ENCODE peak calls at places on chromosomes 13 and 19, in four cellular contexts. One of them, this sample, is unnamed. For H3K4me1, the result is how much of the 10 kb centered on the place peaks cover.

GRCh38 chr13:49938274-49938673 is 2.1 kb upstream of the SPRYD7 start:
- DNase-seq in suprapubic skin: no peak
- DNase-seq in pancreas: no peak
- DNase-seq in heart right ventricle: no peak
- DNase-seq in this sample: no peak

GRCh38 chr19:5804516-5805464 is at the start of gene NRTN:
- DNase-seq in pancreas: peak
- DNase-seq in heart right ventricle: no peak
- DNase-seq in suprapubic skin: no peak
- DNase-seq in this sample: no peak

GRCh38 chr13:73076013-73076412 is 17.2 kb downstream of the KLF5 start:
- DNase-seq in pancreas: no peak
- DNase-seq in heart right ventricle: no peak
- DNase-seq in suprapubic skin: no peak
- DNase-seq in this sample: no peak

GRCh38 chr19:2613507-2614295 is 88.8 kb downstream of the GNG7 start:
- DNase-seq in pancreas: peak
- DNase-seq in heart right ventricle: peak
- DNase-seq in suprapubic skin: no peak
- DNase-seq in this sample: no peak

GRCh38 chr19:43265664-43266025 is 3.7 kb downstream of the PSG9 start:
- DNase-seq in heart right ventricle: no peak
- DNase-seq in suprapubic skin: no peak
- DNase-seq in pancreas: no peak
- DNase-seq in this sample: peak

GRCh38 chr19:11560404-11560988 is 1.5 kb upstream of the ELOF1 start:
- DNase-seq in pancreas: no peak
- DNase-seq in heart right ventricle: no peak
- DNase-seq in suprapubic skin: no peak
- DNase-seq in this sample: no peak

GRCh38 chr13:27524981-27525975 is 74.9 kb upstream of the MTIF3 start:
- DNase-seq in pancreas: no peak
- DNase-seq in heart right ventricle: no peak
- DNase-seq in suprapubic skin: no peak
- DNase-seq in this sample: no peak

GRCh38 chr19:55526216-55527196 is 10.4 kb downstream of the SBK2 start:
- DNase-seq in heart right ventricle: peak
- DNase-seq in suprapubic skin: no peak
- DNase-seq in pancreas: peak
- DNase-seq in this sample: peak

GRCh38 chr19:18000480-18000980 is 7.4 kb upstream of the ARRDC2 start:
- DNase-seq in heart right ventricle: no peak
- DNase-seq in pancreas: no peak
- DNase-seq in suprapubic skin: no peak
- DNase-seq in this sample: no peak

GRCh38 chr19:55688422-55689218 is 13.6 kb downstream of the EPN1 start:
- DNase-seq in pancreas: peak
- DNase-seq in heart right ventricle: no peak
- DNase-seq in suprapubic skin: no peak
- DNase-seq in this sample: no peak

GRCh38 chr13:34034411-34034810 is 216.5 kb downstream of the RFC3 start:
- DNase-seq in suprapubic skin: no peak
- DNase-seq in heart right ventricle: no peak
- DNase-seq in pancreas: no peak
- DNase-seq in this sample: no peak

GRCh38 chr13:110634558-110634957 is 19.2 kb downstream of the NAXD start:
- DNase-seq in suprapubic skin: peak
- DNase-seq in heart right ventricle: no peak
- DNase-seq in pancreas: no peak
- DNase-seq in this sample: no peak

GRCh38 chr13:31172535-31172934 is 10.8 kb upstream of the HSPH1 start:
- DNase-seq in suprapubic skin: no peak
- DNase-seq in pancreas: no peak
- DNase-seq in heart right ventricle: no peak
- DNase-seq in this sample: peak

GRCh38 chr13:94362411-94362909 is 117.0 kb downstream of the DCT start:
- DNase-seq in pancreas: no peak
- DNase-seq in suprapubic skin: no peak
- DNase-seq in heart right ventricle: no peak
- DNase-seq in this sample: peak

GRCh38 chr13:30047154-30047874 is 196.9 kb upstream of the UBL3 start:
- DNase-seq in suprapubic skin: no peak
- DNase-seq in heart right ventricle: no peak
- DNase-seq in pancreas: no peak
- DNase-seq in this sample: no peak

GRCh38 chr19:50500753-50501151 is 10.2 kb downstream of the JOSD2 start:
- DNase-seq in heart right ventricle: peak
- DNase-seq in pancreas: peak
- DNase-seq in suprapubic skin: no peak
- DNase-seq in this sample: no peak

GRCh38 chr13:93079294-93079693 is 147.3 kb upstream of the GPC6 start:
- DNase-seq in suprapubic skin: no peak
- DNase-seq in pancreas: no peak
- DNase-seq in heart right ventricle: no peak
- DNase-seq in this sample: peak

GRCh38 chr19:55546822-55547614 is 1.7 kb upstream of the SBK3 start:
- DNase-seq in heart right ventricle: peak
- DNase-seq in suprapubic skin: no peak
- DNase-seq in pancreas: no peak
- DNase-seq in this sample: no peak

GRCh38 chr19:29724102-29724641 is 9.1 kb upstream of the C19orf12 start:
- DNase-seq in suprapubic skin: no peak
- DNase-seq in pancreas: no peak
- DNase-seq in heart right ventricle: no peak
- DNase-seq in this sample: no peak

GRCh38 chr13:60696602-60697001 is 299.6 kb downstream of the TDRD3 start:
- DNase-seq in pancreas: no peak
- DNase-seq in suprapubic skin: no peak
- DNase-seq in heart right ventricle: no peak
- DNase-seq in this sample: no peak

GRCh38 chr19:6088677-6089063 is 21.6 kb downstream of the RFX2 start:
- DNase-seq in heart right ventricle: no peak
- DNase-seq in pancreas: no peak
- DNase-seq in suprapubic skin: no peak
- DNase-seq in this sample: no peak

GRCh38 chr19:21463449-21464105 is 41.8 kb upstream of the ZNF429 start:
- DNase-seq in heart right ventricle: peak
- DNase-seq in suprapubic skin: no peak
- DNase-seq in pancreas: peak
- DNase-seq in this sample: peak

GRCh38 chr13:107185889-107186288 is 618.0 kb upstream of the ARGLU1 start:
- DNase-seq in heart right ventricle: no peak
- DNase-seq in suprapubic skin: no peak
- DNase-seq in pancreas: no peak
- DNase-seq in this sample: no peak

GRCh38 chr13:105196052-105196451 is 1339.4 kb downstream of the EFNB2 start:
- DNase-seq in pancreas: no peak
- DNase-seq in suprapubic skin: no peak
- DNase-seq in heart right ventricle: no peak
- DNase-seq in this sample: peak

GRCh38 chr13:30829145-30829544 is 76.9 kb upstream of the MEDAG start:
- DNase-seq in suprapubic skin: no peak
- DNase-seq in heart right ventricle: no peak
- DNase-seq in pancreas: no peak
- DNase-seq in this sample: peak

GRCh38 chr19:31567776-31568175 is 218.5 kb upstream of the TSHZ3 start:
- DNase-seq in pancreas: no peak
- DNase-seq in suprapubic skin: no peak
- DNase-seq in heart right ventricle: no peak
- DNase-seq in this sample: no peak

GRCh38 chr19:50383307-50383851 is 768 bp upstream of the POLD1 start:
- DNase-seq in pancreas: no peak
- DNase-seq in suprapubic skin: no peak
- DNase-seq in heart right ventricle: no peak
- DNase-seq in this sample: no peak

GRCh38 chr19:40147693-40148347 is 43.4 kb upstream of the MAP3K10 start:
- DNase-seq in heart right ventricle: no peak
- DNase-seq in suprapubic skin: no peak
- DNase-seq in pancreas: no peak
- DNase-seq in this sample: peak

GRCh38 chr13:23651439-23651838 is 81.2 kb downstream of the TNFRSF19 start:
- DNase-seq in suprapubic skin: no peak
- DNase-seq in pancreas: no peak
- DNase-seq in heart right ventricle: no peak
- DNase-seq in this sample: no peak
- H3K4me1 ChIP-seq in suprapubic skin: under half
- H3K4me1 ChIP-seq in pancreas: under half
- H3K4me1 ChIP-seq in heart right ventricle: under half
- H3K4me1 ChIP-seq in this sample: under half

GRCh38 chr19:45117167-45117594 is 24.2 kb downstream of the PPP1R37 start:
- DNase-seq in suprapubic skin: no peak
- DNase-seq in pancreas: no peak
- DNase-seq in heart right ventricle: no peak
- DNase-seq in this sample: no peak
- H3K4me1 ChIP-seq in suprapubic skin: half or more
- H3K4me1 ChIP-seq in pancreas: under half
- H3K4me1 ChIP-seq in heart right ventricle: under half
- H3K4me1 ChIP-seq in this sample: under half

GRCh38 chr19:13164370-13165090 is 14.3 kb downstream of the IER2 start:
- DNase-seq in heart right ventricle: peak
- DNase-seq in suprapubic skin: no peak
- DNase-seq in pancreas: peak
- DNase-seq in this sample: no peak
- H3K4me1 ChIP-seq in heart right ventricle: half or more
- H3K4me1 ChIP-seq in suprapubic skin: half or more
- H3K4me1 ChIP-seq in pancreas: under half
- H3K4me1 ChIP-seq in this sample: under half

GRCh38 chr13:77016888-77017623 is 9.9 kb downstream of the FBXL3 start:
- DNase-seq in suprapubic skin: no peak
- DNase-seq in pancreas: no peak
- DNase-seq in heart right ventricle: no peak
- DNase-seq in this sample: no peak
- H3K4me1 ChIP-seq in suprapubic skin: half or more
- H3K4me1 ChIP-seq in pancreas: under half
- H3K4me1 ChIP-seq in heart right ventricle: half or more
- H3K4me1 ChIP-seq in this sample: under half

GRCh38 chr19:7130043-7130442 is 60.5 kb downstream of the ZNF557 start:
- DNase-seq in pancreas: no peak
- DNase-seq in heart right ventricle: no peak
- DNase-seq in suprapubic skin: no peak
- DNase-seq in this sample: no peak
- H3K4me1 ChIP-seq in pancreas: under half
- H3K4me1 ChIP-seq in heart right ventricle: under half
- H3K4me1 ChIP-seq in suprapubic skin: under half
- H3K4me1 ChIP-seq in this sample: under half

GRCh38 chr19:42124386-42124901 is 7.8 kb downstream of the POU2F2 start:
- DNase-seq in suprapubic skin: no peak
- DNase-seq in pancreas: no peak
- DNase-seq in heart right ventricle: no peak
- DNase-seq in this sample: no peak
- H3K4me1 ChIP-seq in suprapubic skin: under half
- H3K4me1 ChIP-seq in pancreas: under half
- H3K4me1 ChIP-seq in heart right ventricle: under half
- H3K4me1 ChIP-seq in this sample: under half

GRCh38 chr13:23375007-23375971 is 58.2 kb downstream of the SACS start:
- DNase-seq in suprapubic skin: peak
- DNase-seq in pancreas: peak
- DNase-seq in heart right ventricle: peak
- DNase-seq in this sample: peak
- H3K4me1 ChIP-seq in suprapubic skin: under half
- H3K4me1 ChIP-seq in pancreas: under half
- H3K4me1 ChIP-seq in heart right ventricle: half or more
- H3K4me1 ChIP-seq in this sample: under half

This sample was measured in foreskin keratinocyte.